ENCODE peak calls at places on chromosome 7, in six cellular contexts. N is brain microvascular endothelial cell, W is stomach, S is HL-60, X is IMR-90, T is Peyer's patch. U is an unnamed sample.
A peak's percentile ranks its signal among the peaks of the same experiment; 100 is the strongest.

GRCh38 chr7:108418941-108419340 is 37.3 kb downstream of the NRCAM start:
- DNase-seq in S (peak; percentile 2), T (no peak), N (no peak), W (no peak), X (no peak), U (no peak)

GRCh38 chr7:17009007-17009719 is 127.4 kb upstream of the AGR3 start:
- DNase-seq in N (no peak), T (no peak), W (no peak), S (no peak), X (peak; percentile 45), U (peak; percentile 39)

GRCh38 chr7:123170333-123171016 is 29.3 kb downstream of the SLC13A1 start:
- DNase-seq in X (no peak), W (no peak), T (no peak), S (no peak), N (no peak), U (no peak)

GRCh38 chr7:7977774-7978173 is 9.2 kb downstream of the GLCCI1 start:
- DNase-seq in W (no peak), X (peak; percentile 55), S (peak; percentile 30), N (peak; percentile 60), T (no peak), U (no peak)

GRCh38 chr7:116671681-116672595 is at the start of gene MET:
- DNase-seq in N (peak; percentile 65), W (peak; percentile 84), S (peak; percentile 25), X (peak; percentile 72), T (peak; percentile 25), U (peak; percentile 86)

GRCh38 chr7:30936650-30937245 is 25.1 kb downstream of the AQP1 start:
- DNase-seq in N (no peak), W (no peak), S (no peak), X (no peak), T (no peak), U (no peak)

GRCh38 chr7:157670490-157671357 is 333.9 kb downstream of the DNAJB6 start:
- DNase-seq in T (no peak), S (no peak), N (no peak), W (no peak), X (no peak), U (no peak)

GRCh38 chr7:144407266-144407931 is 3.9 kb upstream of the NOBOX start:
- DNase-seq in X (no peak), T (no peak), N (no peak), W (peak; percentile 35), S (no peak), U (peak; percentile 87)

GRCh38 chr7:13987395-13987794 is 2.1 kb downstream of the ETV1 start:
- DNase-seq in N (no peak), X (peak; percentile 29), S (no peak), T (no peak), W (no peak), U (no peak)

GRCh38 chr7:146902728-146903127 is 786.1 kb downstream of the CNTNAP2 start:
- DNase-seq in N (no peak), W (no peak), S (no peak), X (no peak), T (no peak), U (no peak)

GRCh38 chr7:139745330-139746143 is 32.3 kb downstream of the HIPK2 start:
- DNase-seq in X (no peak), W (no peak), N (peak; percentile 56), T (no peak), S (no peak), U (no peak)

GRCh38 chr7:50632561-50633413 is 67.6 kb upstream of the DDC start:
- DNase-seq in S (peak; percentile 45), T (peak; percentile 54), N (peak; percentile 61), W (peak; percentile 62), X (peak; percentile 50), U (peak; percentile 24)

GRCh38 chr7:2104107-2104710 is 128.5 kb downstream of the MAD1L1 start:
- DNase-seq in S (peak; percentile 95), T (peak; percentile 69), W (peak; percentile 67), N (peak; percentile 89), X (peak; percentile 93), U (no peak)

GRCh38 chr7:30866939-30867338 is 44.7 kb upstream of the AQP1 start:
- DNase-seq in S (no peak), W (no peak), X (no peak), T (no peak), N (no peak), U (no peak)

GRCh38 chr7:142753366-142753765 is 4.1 kb downstream of the PRSS1 start:
- DNase-seq in W (no peak), S (no peak), X (no peak), T (no peak), N (no peak), U (peak; percentile 14)

GRCh38 chr7:3911685-3912084 is 610.6 kb downstream of the SDK1 start:
- DNase-seq in W (no peak), X (peak; percentile 7), S (no peak), T (no peak), N (no peak), U (peak; percentile 92)

GRCh38 chr7:100890640-100891521 is 1.4 kb upstream of the UFSP1 start:
- DNase-seq in W (no peak), S (no peak), T (no peak), X (no peak), N (no peak), U (peak; percentile 35)

DNA sequence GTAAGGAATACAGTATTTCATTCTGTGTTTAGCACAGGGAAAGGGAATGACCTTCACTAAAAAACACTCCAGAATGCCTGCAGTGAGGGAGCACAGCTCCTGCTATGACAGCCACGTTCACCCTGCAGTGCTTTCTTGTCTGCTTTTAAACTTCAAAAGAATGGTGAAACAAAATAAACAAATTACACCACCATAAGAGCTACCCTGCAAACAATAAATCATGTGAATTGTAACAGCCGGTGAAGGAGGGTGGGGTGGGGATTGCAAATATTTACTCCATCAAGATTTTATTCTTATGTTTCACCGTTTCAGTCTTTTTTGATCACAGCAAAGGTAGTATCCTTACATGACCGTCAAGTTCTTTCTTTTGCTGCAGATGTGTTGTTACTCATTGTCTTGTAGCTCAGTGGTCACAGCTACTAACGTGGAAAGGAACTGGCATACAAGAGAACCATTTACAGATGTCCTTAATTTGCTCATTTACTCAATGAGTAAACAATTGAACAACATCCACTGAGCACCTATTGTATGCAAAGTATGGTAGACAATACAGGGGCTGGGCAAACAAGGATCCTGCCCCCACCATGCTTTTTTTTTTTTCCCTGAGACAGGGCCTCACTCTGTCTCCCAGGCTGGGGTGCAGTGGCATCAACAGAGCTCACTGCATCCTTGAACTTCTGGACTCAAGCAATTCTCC is 4.1 kb upstream of the CHN2 start:
- DNase-seq in N (no peak), S (no peak), X (no peak), W (no peak), T (no peak), U (no peak)
- H3K27ac ChIP-seq in N (no peak overlapping the region), S (no peak overlapping the region), X (no peak overlapping the region), W (no peak overlapping the region), T (no peak overlapping the region), U (no peak overlapping the region)

DNA sequence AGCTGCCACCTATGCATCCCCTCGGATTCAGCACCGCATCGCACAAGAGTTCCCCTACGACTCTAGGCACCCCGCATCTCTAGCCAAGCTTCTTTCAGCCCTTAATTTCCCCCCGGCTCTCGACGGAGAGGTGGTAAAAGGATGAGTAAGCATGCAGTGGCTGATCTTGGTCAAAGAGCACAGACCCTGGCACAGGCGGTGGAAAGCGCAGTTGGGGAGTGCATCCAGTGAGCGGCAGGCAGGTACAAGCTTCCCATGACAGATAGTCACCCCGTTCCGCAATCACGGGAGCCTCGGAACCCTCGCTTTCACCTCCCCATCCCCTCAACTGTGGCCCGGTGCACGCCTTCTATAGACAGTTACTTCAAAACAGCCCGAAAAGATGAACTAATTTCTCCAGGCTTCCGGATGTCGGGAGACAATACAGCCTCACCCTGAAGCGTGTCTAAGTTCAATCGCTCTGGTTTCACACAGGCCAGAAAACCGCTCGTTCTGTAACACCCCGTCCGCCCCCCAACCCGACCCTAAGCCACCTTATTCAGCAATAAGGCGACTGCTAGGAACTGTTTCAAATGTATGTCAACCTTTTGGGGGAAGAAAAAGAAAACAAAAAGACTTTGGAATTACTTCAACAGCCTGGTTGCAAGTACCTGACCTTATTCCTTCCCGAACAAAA is 1.5 kb downstream of the RHEB start:
- DNase-seq in T (peak; percentile 33), S (peak; percentile 49), N (peak; percentile 29), X (peak; percentile 48), W (peak; percentile 33), U (no peak)
- TF ChIP-seq CTCF in T (no peak), S (no peak), N (no peak), X (peak; percentile 8), W (no peak), U (peak; percentile 38)

GRCh38 chr7:149172534-149172920 is 22.8 kb upstream of the ZNF282 start:
- DNase-seq in T (no peak), X (no peak), S (no peak), W (no peak), N (no peak), U (no peak)
- H3K27ac ChIP-seq in T (no peak overlapping the region), X (no peak overlapping the region), S (peak overlapping the region; percentile 69), W (no peak overlapping the region), N (no peak overlapping the region), U (peak overlapping the region; percentile 59)

GRCh38 chr7:41313171-41313570 is 389.7 kb downstream of the INHBA start:
- DNase-seq in N (no peak), W (no peak), S (no peak), X (peak; percentile 45), T (no peak), U (no peak)

GRCh38 chr7:41312235-41312634 is 390.7 kb downstream of the INHBA start:
- DNase-seq in N (no peak), W (no peak), S (no peak), X (no peak), T (no peak), U (no peak)

GRCh38 chr7:41319601-41320000 is 383.3 kb downstream of the INHBA start:
- DNase-seq in T (no peak), W (no peak), X (no peak), S (no peak), N (no peak), U (no peak)

GRCh38 chr7:41316410-41316809 is 386.5 kb downstream of the INHBA start:
- DNase-seq in N (peak; percentile 6), S (no peak), T (no peak), W (no peak), X (peak; percentile 47), U (no peak)

DNA sequence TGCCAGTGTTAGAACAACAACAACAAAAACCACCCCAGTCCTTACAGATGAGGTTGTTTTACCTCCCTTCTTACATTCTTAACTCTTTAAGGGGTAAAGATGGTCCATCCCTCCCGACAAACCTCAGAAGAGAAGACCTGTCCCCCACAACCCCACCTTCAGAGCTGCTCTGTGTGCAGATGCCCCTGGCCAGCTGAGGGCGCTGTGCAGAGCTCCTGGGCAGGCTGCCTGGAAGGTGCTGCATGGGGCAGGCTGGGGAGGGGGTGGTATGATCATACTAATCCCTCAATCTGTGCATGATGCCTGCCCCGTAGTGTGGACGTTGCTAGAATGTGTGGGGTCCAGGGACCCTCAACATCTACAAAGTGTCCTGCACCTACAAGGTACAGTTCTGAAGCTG is 387.1 kb downstream of the INHBA start:
- DNase-seq in W (no peak), S (no peak), T (no peak), X (no peak), N (no peak), U (no peak)
- TF ChIP-seq CTCF in W (no peak), S (no peak), T (no peak), X (no peak), N (peak; percentile 63), U (peak; percentile 46)

GRCh38 chr7:98399903-98400537 is 870 bp downstream of the BAIAP2L1 start:
- DNase-seq in X (peak; percentile 17), S (no peak), N (no peak), W (no peak), T (no peak), U (no peak)
- H3K27ac ChIP-seq in X (peak overlapping the region; percentile 92), S (no peak overlapping the region), N (peak overlapping the region; percentile 39), W (peak overlapping the region; percentile 95), T (peak overlapping the region; percentile 85), U (peak overlapping the region; percentile 88)

U was measured in foreskin keratinocyte.